ENCODE peak calls at places on chromosomes 5 and 9, in eight cellular contexts. Z is effector memory CD4-positive, alpha-beta T cell; A is brain microvascular endothelial cell; S is fibroblast of pulmonary artery; G is kidney; D is cardiac fibroblast; K is foreskin fibroblast; P is upper lobe of right lung. I is an unnamed sample.

GRCh38 chr9:134929560-134930158 is 11.9 kb upstream of the FCN1 start:
- DNase-seq in Z (no peak), A (no peak), S (no peak), G (peak), D (no peak), K (no peak), P (peak), I (no peak)

GRCh38 chr9:6272229-6272597 is 56.0 kb upstream of the TPD52L3 start:
- DNase-seq in Z (no peak), A (no peak), S (peak), G (no peak), D (peak), K (peak), P (no peak), I (no peak)

GRCh38 chr5:72402959-72403628 is 82.9 kb downstream of the PTCD2 start:
- DNase-seq in Z (no peak), A (no peak), S (no peak), G (no peak), D (peak), K (no peak), P (no peak), I (no peak)

GRCh38 chr5:150511641-150512367 is 3.9 kb downstream of the NDST1 start:
- DNase-seq in Z (no peak), A (peak), S (peak), G (no peak), D (peak), K (peak), P (no peak), I (no peak)

GRCh38 chr9:93011114-93011513 is 47.4 kb upstream of the SUSD3 start:
- DNase-seq in Z (no peak), A (no peak), S (no peak), G (no peak), D (no peak), K (no peak), P (peak), I (no peak)

GRCh38 chr5:32506251-32506661 is 61.7 kb upstream of the ZFR start:
- DNase-seq in Z (no peak), A (no peak), S (peak), G (no peak), D (peak), K (peak), P (no peak), I (no peak)

GRCh38 chr5:126370796-126371718 is 52.2 kb upstream of the GRAMD2B start:
- DNase-seq in Z (no peak), A (no peak), S (peak), G (peak), D (peak), K (peak), P (no peak), I (no peak)

GRCh38 chr5:149445343-149445738 is 66.2 kb upstream of the IL17B start:
- DNase-seq in Z (no peak), A (no peak), S (no peak), G (no peak), D (no peak), K (no peak), P (no peak), I (no peak)

GRCh38 chr5:148843510-148844318 is 17.3 kb downstream of the ADRB2 start:
- DNase-seq in Z (no peak), A (no peak), S (peak), G (no peak), D (peak), K (peak), P (no peak), I (no peak)

GRCh38 chr5:125450803-125451202 is 704.4 kb upstream of the ZNF608 start:
- DNase-seq in Z (no peak), A (no peak), S (peak), G (no peak), D (peak), K (peak), P (no peak), I (no peak)

GRCh38 chr9:89801723-89802680 is 197.2 kb downstream of the GADD45G start:
- DNase-seq in Z (no peak), A (no peak), S (no peak), G (no peak), D (no peak), K (no peak), P (no peak), I (no peak)

GRCh38 chr5:152427691-152428090 is 22.6 kb upstream of the NMUR2 start:
- DNase-seq in Z (no peak), A (no peak), S (no peak), G (no peak), D (no peak), K (no peak), P (no peak), I (no peak)

GRCh38 chr5:137995747-137996123 is 37.1 kb downstream of the FAM13B start:
- DNase-seq in Z (no peak), A (no peak), S (no peak), G (no peak), D (no peak), K (no peak), P (no peak), I (no peak)

GRCh38 chr5:164207646-164208045 is 702.2 kb downstream of the MAT2B start:
- DNase-seq in Z (no peak), A (no peak), S (peak), G (no peak), D (peak), K (no peak), P (no peak), I (no peak)

GRCh38 chr5:78534148-78535009 is 114.2 kb downstream of the LHFPL2 start:
- DNase-seq in Z (no peak), A (peak), S (peak), G (peak), D (peak), K (no peak), P (peak), I (no peak)
- H3K4me3 ChIP-seq in Z (no peak), A (no peak), S (no peak), G (no peak), D (no peak), K (no peak), P (no peak), I (no peak)

DNA sequence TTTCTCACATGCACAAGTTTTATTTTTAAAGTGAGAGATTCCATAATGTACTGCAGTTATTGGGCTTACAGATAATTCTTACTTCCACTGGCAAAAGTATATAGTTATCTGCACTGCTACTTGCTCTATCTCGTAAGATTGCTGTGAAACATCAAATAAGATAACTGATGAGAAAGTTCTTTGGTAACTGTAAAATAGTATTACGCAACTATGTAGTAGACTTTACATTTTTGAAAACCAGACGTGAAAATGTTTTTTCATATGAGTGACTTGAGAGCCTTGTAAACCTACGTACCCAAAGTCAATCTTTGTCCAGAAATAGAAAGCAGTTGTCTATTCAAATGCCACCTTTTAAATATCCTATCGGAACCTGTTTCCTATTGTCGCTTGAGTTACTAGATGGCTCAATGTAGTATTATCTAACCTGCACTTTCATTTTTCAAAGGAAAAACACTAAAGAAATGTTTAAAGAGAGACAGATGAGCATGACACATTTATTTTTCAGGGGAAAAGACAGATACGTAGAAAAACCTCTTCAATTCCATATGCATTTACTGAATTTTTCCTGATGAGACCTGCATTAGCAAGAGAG is 1.6 kb downstream of the FNIP1 start:
- DNase-seq in Z (no peak), A (no peak), S (no peak), G (no peak), D (no peak), K (no peak), P (no peak), I (no peak)
- H3K4me3 ChIP-seq in Z (no peak), A (peak), S (peak), G (peak), D (peak), K (peak), P (peak), I (no peak)

GRCh38 chr5:1100652-1101574 is 10.9 kb downstream of the SLC12A7 start:
- DNase-seq in Z (no peak), A (no peak), S (no peak), G (no peak), D (no peak), K (no peak), P (no peak), I (no peak)
- H3K4me3 ChIP-seq in Z (no peak), A (no peak), S (no peak), G (peak), D (no peak), K (no peak), P (no peak), I (no peak)

GRCh38 chr5:141001854-141002666 is 35.8 kb downstream of the PCDHAC2 start:
- DNase-seq in Z (no peak), A (no peak), S (no peak), G (peak), D (no peak), K (no peak), P (peak), I (no peak)
- H3K4me3 ChIP-seq in Z (no peak), A (no peak), S (no peak), G (peak), D (no peak), K (no peak), P (peak), I (no peak)

GRCh38 chr9:38227656-38228055 is 158.6 kb upstream of the SHB start:
- DNase-seq in Z (no peak), A (peak), S (no peak), G (no peak), D (peak), K (no peak), P (peak), I (no peak)

GRCh38 chr9:38226491-38226951 is 157.5 kb upstream of the SHB start:
- DNase-seq in Z (no peak), A (no peak), S (peak), G (no peak), D (no peak), K (no peak), P (peak), I (no peak)

GRCh38 chr9:38224941-38225340 is 155.9 kb upstream of the SHB start:
- DNase-seq in Z (no peak), A (no peak), S (no peak), G (no peak), D (no peak), K (no peak), P (peak), I (no peak)

GRCh38 chr9:38228331-38229122 is 159.5 kb upstream of the SHB start:
- DNase-seq in Z (no peak), A (no peak), S (no peak), G (no peak), D (no peak), K (no peak), P (no peak), I (no peak)

GRCh38 chr9:38227061-38227540 is 158.1 kb upstream of the SHB start:
- DNase-seq in Z (peak), A (peak), S (peak), G (peak), D (peak), K (peak), P (peak), I (peak)
- H3K4me3 ChIP-seq in Z (peak), A (peak), S (no peak), G (no peak), D (no peak), K (no peak), P (no peak), I (peak)

GRCh38 chr5:76406014-76406413 is 2.9 kb downstream of the IQGAP2 start:
- DNase-seq in Z (no peak), A (no peak), S (no peak), G (no peak), D (no peak), K (no peak), P (no peak), I (no peak)
- H3K4me3 ChIP-seq in Z (no peak), A (no peak), S (no peak), G (no peak), D (no peak), K (no peak), P (no peak), I (no peak)